ENCODE peak calls at places on chromosomes 2 and 18, in nine cellular contexts. One of them, this sample, is unnamed.

GRCh38 chr2:230335864-230336506 is 9.0 kb downstream of the SP140L start:
- ATAC-seq in A549: no peak
- ATAC-seq in PC-3: no peak
- ATAC-seq in Panc1: no peak
- ATAC-seq in psoas muscle: no peak
- ATAC-seq in aorta: no peak
- ATAC-seq in pancreas: no peak
- ATAC-seq in body of pancreas: no peak
- ATAC-seq in GM12878: no peak
- ATAC-seq in this sample: no peak

GRCh38 chr18:51278045-51278649 is 80.7 kb upstream of the MEX3C start:
- ATAC-seq in PC-3: no peak
- ATAC-seq in A549: peak
- ATAC-seq in Panc1: no peak
- ATAC-seq in pancreas: peak
- ATAC-seq in psoas muscle: peak
- ATAC-seq in GM12878: peak
- ATAC-seq in aorta: no peak
- ATAC-seq in body of pancreas: peak
- ATAC-seq in this sample: no peak

GRCh38 chr2:119764832-119765231 is 5.1 kb downstream of the PTPN4 start:
- ATAC-seq in PC-3: no peak
- ATAC-seq in A549: no peak
- ATAC-seq in pancreas: no peak
- ATAC-seq in aorta: no peak
- ATAC-seq in GM12878: no peak
- ATAC-seq in Panc1: no peak
- ATAC-seq in body of pancreas: no peak
- ATAC-seq in psoas muscle: no peak
- ATAC-seq in this sample: no peak

GRCh38 chr18:76923485-76924085 is 101.2 kb downstream of the ZNF236 start:
- ATAC-seq in psoas muscle: no peak
- ATAC-seq in Panc1: peak
- ATAC-seq in pancreas: no peak
- ATAC-seq in body of pancreas: no peak
- ATAC-seq in aorta: no peak
- ATAC-seq in A549: no peak
- ATAC-seq in GM12878: no peak
- ATAC-seq in PC-3: peak
- ATAC-seq in this sample: no peak

GRCh38 chr2:240579071-240579762 is 7.3 kb upstream of the CAPN10 start:
- ATAC-seq in body of pancreas: no peak
- ATAC-seq in GM12878: peak
- ATAC-seq in pancreas: peak
- ATAC-seq in Panc1: no peak
- ATAC-seq in A549: no peak
- ATAC-seq in psoas muscle: no peak
- ATAC-seq in PC-3: no peak
- ATAC-seq in aorta: no peak
- ATAC-seq in this sample: no peak

GRCh38 chr2:1518501-1518821 is 105.2 kb downstream of the TPO start:
- ATAC-seq in psoas muscle: no peak
- ATAC-seq in body of pancreas: no peak
- ATAC-seq in pancreas: no peak
- ATAC-seq in GM12878: no peak
- ATAC-seq in PC-3: no peak
- ATAC-seq in Panc1: no peak
- ATAC-seq in aorta: no peak
- ATAC-seq in A549: no peak
- ATAC-seq in this sample: no peak

GRCh38 chr2:186695081-186695756 is 1.4 kb downstream of the FAM171B start:
- ATAC-seq in pancreas: no peak
- ATAC-seq in PC-3: no peak
- ATAC-seq in GM12878: peak
- ATAC-seq in Panc1: no peak
- ATAC-seq in body of pancreas: no peak
- ATAC-seq in A549: no peak
- ATAC-seq in psoas muscle: peak
- ATAC-seq in aorta: peak
- ATAC-seq in this sample: no peak

GRCh38 chr2:28588231-28588725 is 92.4 kb downstream of the PLB1 start:
- ATAC-seq in aorta: no peak
- ATAC-seq in body of pancreas: no peak
- ATAC-seq in PC-3: no peak
- ATAC-seq in A549: no peak
- ATAC-seq in psoas muscle: no peak
- ATAC-seq in GM12878: no peak
- ATAC-seq in pancreas: no peak
- ATAC-seq in Panc1: no peak
- ATAC-seq in this sample: no peak

GRCh38 chr2:160427629-160428424 is 65.8 kb downstream of the RBMS1 start:
- ATAC-seq in pancreas: no peak
- ATAC-seq in A549: no peak
- ATAC-seq in body of pancreas: no peak
- ATAC-seq in psoas muscle: peak
- ATAC-seq in Panc1: no peak
- ATAC-seq in GM12878: peak
- ATAC-seq in aorta: peak
- ATAC-seq in PC-3: no peak
- ATAC-seq in this sample: peak

GRCh38 chr2:114769991-114770390 is 327.6 kb downstream of the DPP10 start:
- ATAC-seq in Panc1: no peak
- ATAC-seq in aorta: no peak
- ATAC-seq in GM12878: no peak
- ATAC-seq in A549: no peak
- ATAC-seq in psoas muscle: no peak
- ATAC-seq in body of pancreas: no peak
- ATAC-seq in PC-3: no peak
- ATAC-seq in pancreas: no peak
- ATAC-seq in this sample: no peak

GRCh38 chr2:230312638-230313037 is 14.4 kb upstream of the SP140L start:
- ATAC-seq in psoas muscle: no peak
- ATAC-seq in PC-3: peak
- ATAC-seq in body of pancreas: no peak
- ATAC-seq in Panc1: no peak
- ATAC-seq in pancreas: no peak
- ATAC-seq in A549: no peak
- ATAC-seq in aorta: no peak
- ATAC-seq in GM12878: no peak
- ATAC-seq in this sample: no peak

GRCh38 chr2:26854283-26854827 is 6.4 kb downstream of the DPYSL5 start:
- ATAC-seq in Panc1: no peak
- ATAC-seq in aorta: no peak
- ATAC-seq in psoas muscle: peak
- ATAC-seq in PC-3: no peak
- ATAC-seq in A549: no peak
- ATAC-seq in pancreas: no peak
- ATAC-seq in GM12878: no peak
- ATAC-seq in body of pancreas: no peak
- ATAC-seq in this sample: no peak

GRCh38 chr18:22983175-22983574 is 50.0 kb downstream of the RBBP8 start:
- ATAC-seq in A549: no peak
- ATAC-seq in pancreas: peak
- ATAC-seq in body of pancreas: no peak
- ATAC-seq in PC-3: no peak
- ATAC-seq in Panc1: peak
- ATAC-seq in aorta: no peak
- ATAC-seq in GM12878: peak
- ATAC-seq in psoas muscle: no peak
- ATAC-seq in this sample: no peak

GRCh38 chr2:223944704-223945531 is at the start of gene WDFY1:
- ATAC-seq in body of pancreas: peak
- ATAC-seq in pancreas: peak
- ATAC-seq in aorta: peak
- ATAC-seq in Panc1: peak
- ATAC-seq in psoas muscle: peak
- ATAC-seq in A549: peak
- ATAC-seq in GM12878: peak
- ATAC-seq in PC-3: peak
- ATAC-seq in this sample: peak

GRCh38 chr18:62973689-62974088 is 258.3 kb downstream of the PHLPP1 start:
- ATAC-seq in PC-3: no peak
- ATAC-seq in aorta: no peak
- ATAC-seq in pancreas: no peak
- ATAC-seq in A549: no peak
- ATAC-seq in psoas muscle: no peak
- ATAC-seq in GM12878: no peak
- ATAC-seq in body of pancreas: no peak
- ATAC-seq in Panc1: no peak
- ATAC-seq in this sample: no peak

GRCh38 chr18:62975785-62976184 is 260.4 kb downstream of the PHLPP1 start:
- ATAC-seq in pancreas: no peak
- ATAC-seq in aorta: no peak
- ATAC-seq in GM12878: no peak
- ATAC-seq in psoas muscle: no peak
- ATAC-seq in body of pancreas: no peak
- ATAC-seq in PC-3: no peak
- ATAC-seq in A549: no peak
- ATAC-seq in Panc1: no peak
- ATAC-seq in this sample: no peak

GRCh38 chr18:62976227-62976626 is 260.9 kb downstream of the PHLPP1 start:
- ATAC-seq in aorta: no peak
- ATAC-seq in psoas muscle: no peak
- ATAC-seq in PC-3: peak
- ATAC-seq in pancreas: peak
- ATAC-seq in body of pancreas: no peak
- ATAC-seq in A549: peak
- ATAC-seq in GM12878: no peak
- ATAC-seq in Panc1: no peak
- ATAC-seq in this sample: no peak

GRCh38 chr18:62974388-62974787 is 259.0 kb downstream of the PHLPP1 start:
- ATAC-seq in body of pancreas: no peak
- ATAC-seq in Panc1: no peak
- ATAC-seq in A549: no peak
- ATAC-seq in GM12878: no peak
- ATAC-seq in psoas muscle: no peak
- ATAC-seq in PC-3: no peak
- ATAC-seq in pancreas: no peak
- ATAC-seq in aorta: no peak
- ATAC-seq in this sample: no peak

GRCh38 chr18:62974928-62975675 is 259.8 kb downstream of the PHLPP1 start:
- ATAC-seq in A549: no peak
- ATAC-seq in PC-3: no peak
- ATAC-seq in Panc1: no peak
- ATAC-seq in psoas muscle: no peak
- ATAC-seq in GM12878: no peak
- ATAC-seq in aorta: no peak
- ATAC-seq in body of pancreas: no peak
- ATAC-seq in pancreas: no peak
- ATAC-seq in this sample: no peak
- H3K27ac ChIP-seq in A549: no peak
- H3K27ac ChIP-seq in PC-3: peak
- H3K27ac ChIP-seq in Panc1: no peak
- H3K27ac ChIP-seq in psoas muscle: no peak
- H3K27ac ChIP-seq in GM12878: no peak
- H3K27ac ChIP-seq in aorta: no peak
- H3K27ac ChIP-seq in body of pancreas: no peak
- H3K27ac ChIP-seq in pancreas: no peak
- H3K27ac ChIP-seq in this sample: no peak

GRCh38 chr2:88657131-88657530 is 29.9 kb upstream of the EIF2AK3 start:
- ATAC-seq in PC-3: peak
- ATAC-seq in psoas muscle: no peak
- ATAC-seq in Panc1: no peak
- ATAC-seq in GM12878: no peak
- ATAC-seq in pancreas: no peak
- ATAC-seq in aorta: no peak
- ATAC-seq in body of pancreas: no peak
- ATAC-seq in A549: peak
- ATAC-seq in this sample: no peak
- H3K27ac ChIP-seq in PC-3: peak
- H3K27ac ChIP-seq in psoas muscle: peak
- H3K27ac ChIP-seq in Panc1: no peak
- H3K27ac ChIP-seq in GM12878: no peak
- H3K27ac ChIP-seq in pancreas: no peak
- H3K27ac ChIP-seq in aorta: no peak
- H3K27ac ChIP-seq in body of pancreas: no peak
- H3K27ac ChIP-seq in A549: peak
- H3K27ac ChIP-seq in this sample: no peak

DNA sequence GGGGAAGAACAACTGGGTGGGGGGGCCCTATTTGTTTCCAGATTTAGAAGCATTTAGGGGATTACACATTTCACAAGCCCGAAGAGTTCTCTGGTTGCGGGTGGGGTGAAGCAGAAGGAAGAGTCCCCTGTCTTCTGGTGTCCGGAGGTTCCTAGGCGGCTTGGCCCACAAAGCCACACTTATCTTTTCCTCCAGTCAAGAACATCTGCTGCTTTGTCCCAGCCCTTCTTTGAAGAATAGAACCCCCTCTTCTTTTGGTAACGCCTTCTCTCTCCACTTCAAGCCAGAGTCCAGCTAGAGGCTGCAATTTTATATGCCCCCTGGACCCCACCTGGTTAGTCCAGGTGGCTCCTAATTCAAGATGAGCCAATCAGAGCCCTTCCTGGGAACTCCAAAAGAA is 15.8 kb downstream of the BOLA3 start:
- ATAC-seq in Panc1: no peak
- ATAC-seq in A549: no peak
- ATAC-seq in GM12878: no peak
- ATAC-seq in aorta: no peak
- ATAC-seq in body of pancreas: no peak
- ATAC-seq in psoas muscle: no peak
- ATAC-seq in pancreas: no peak
- ATAC-seq in PC-3: no peak
- ATAC-seq in this sample: no peak
- H3K27ac ChIP-seq in Panc1: no peak
- H3K27ac ChIP-seq in A549: no peak
- H3K27ac ChIP-seq in GM12878: no peak
- H3K27ac ChIP-seq in aorta: no peak
- H3K27ac ChIP-seq in body of pancreas: no peak
- H3K27ac ChIP-seq in psoas muscle: no peak
- H3K27ac ChIP-seq in pancreas: no peak
- H3K27ac ChIP-seq in PC-3: no peak
- H3K27ac ChIP-seq in this sample: no peak

GRCh38 chr18:55478301-55478660 is 109.7 kb downstream of the TCF4 start:
- ATAC-seq in aorta: no peak
- ATAC-seq in body of pancreas: no peak
- ATAC-seq in psoas muscle: no peak
- ATAC-seq in GM12878: no peak
- ATAC-seq in A549: no peak
- ATAC-seq in pancreas: no peak
- ATAC-seq in Panc1: no peak
- ATAC-seq in PC-3: no peak
- ATAC-seq in this sample: no peak
- H3K27ac ChIP-seq in aorta: no peak
- H3K27ac ChIP-seq in body of pancreas: no peak
- H3K27ac ChIP-seq in psoas muscle: peak
- H3K27ac ChIP-seq in GM12878: no peak
- H3K27ac ChIP-seq in A549: no peak
- H3K27ac ChIP-seq in pancreas: no peak
- H3K27ac ChIP-seq in Panc1: no peak
- H3K27ac ChIP-seq in PC-3: no peak
- H3K27ac ChIP-seq in this sample: peak